ENCODE peak calls at places on chromosomes 3 and 15, in eight cellular contexts. One of them, this sample, is unnamed.
A peak's percentile ranks its signal among the peaks of the same experiment; 100 is the strongest.

GRCh38 chr3:48502728-48503168 is 1.2 kb downstream of the SHISA5 start:
- DNase-seq in posterior vena cava: no peak
- DNase-seq in ecto neural progenitor cell: no peak
- DNase-seq in mesenchymal stem cell: no peak
- DNase-seq in posterior cingulate gyrus: peak; percentile 87
- DNase-seq in T follicular helper cell: no peak
- DNase-seq in heart right ventricle: peak; percentile 35
- DNase-seq in left ventricle myocardium superior: peak; percentile 68
- DNase-seq in this sample: no peak

GRCh38 chr3:4850928-4851265 is 128.3 kb upstream of the BHLHE40 start:
- DNase-seq in posterior cingulate gyrus: no peak
- DNase-seq in T follicular helper cell: no peak
- DNase-seq in ecto neural progenitor cell: no peak
- DNase-seq in posterior vena cava: no peak
- DNase-seq in heart right ventricle: no peak
- DNase-seq in left ventricle myocardium superior: no peak
- DNase-seq in mesenchymal stem cell: no peak
- DNase-seq in this sample: peak; percentile 39

GRCh38 chr15:55197719-55198118 is 978 bp upstream of the RSL24D1 start:
- DNase-seq in posterior cingulate gyrus: no peak
- DNase-seq in T follicular helper cell: no peak
- DNase-seq in mesenchymal stem cell: no peak
- DNase-seq in left ventricle myocardium superior: no peak
- DNase-seq in posterior vena cava: no peak
- DNase-seq in ecto neural progenitor cell: no peak
- DNase-seq in heart right ventricle: no peak
- DNase-seq in this sample: no peak

GRCh38 chr3:42473083-42473932 is 29.1 kb upstream of the VIPR1 start:
- DNase-seq in posterior vena cava: no peak
- DNase-seq in posterior cingulate gyrus: peak; percentile 85
- DNase-seq in T follicular helper cell: no peak
- DNase-seq in ecto neural progenitor cell: no peak
- DNase-seq in heart right ventricle: no peak
- DNase-seq in left ventricle myocardium superior: peak; percentile 39
- DNase-seq in mesenchymal stem cell: peak; percentile 87
- DNase-seq in this sample: no peak

GRCh38 chr3:69411331-69411730 is 25.4 kb upstream of the FRMD4B start:
- DNase-seq in heart right ventricle: no peak
- DNase-seq in posterior vena cava: no peak
- DNase-seq in mesenchymal stem cell: no peak
- DNase-seq in posterior cingulate gyrus: no peak
- DNase-seq in left ventricle myocardium superior: no peak
- DNase-seq in T follicular helper cell: no peak
- DNase-seq in ecto neural progenitor cell: no peak
- DNase-seq in this sample: no peak

GRCh38 chr3:71258116-71258515 is 325.4 kb downstream of the FOXP1 start:
- DNase-seq in posterior vena cava: no peak
- DNase-seq in heart right ventricle: no peak
- DNase-seq in posterior cingulate gyrus: no peak
- DNase-seq in left ventricle myocardium superior: no peak
- DNase-seq in T follicular helper cell: no peak
- DNase-seq in mesenchymal stem cell: peak; percentile 26
- DNase-seq in ecto neural progenitor cell: no peak
- DNase-seq in this sample: no peak

GRCh38 chr3:27485853-27486252 is 1.7 kb upstream of the SLC4A7 start:
- DNase-seq in heart right ventricle: no peak
- DNase-seq in ecto neural progenitor cell: no peak
- DNase-seq in left ventricle myocardium superior: no peak
- DNase-seq in posterior cingulate gyrus: no peak
- DNase-seq in T follicular helper cell: no peak
- DNase-seq in posterior vena cava: no peak
- DNase-seq in mesenchymal stem cell: no peak
- DNase-seq in this sample: no peak

GRCh38 chr3:154184582-154184981 is 63.4 kb downstream of the ARHGEF26 start:
- DNase-seq in T follicular helper cell: no peak
- DNase-seq in posterior vena cava: no peak
- DNase-seq in posterior cingulate gyrus: no peak
- DNase-seq in mesenchymal stem cell: no peak
- DNase-seq in left ventricle myocardium superior: no peak
- DNase-seq in heart right ventricle: no peak
- DNase-seq in ecto neural progenitor cell: no peak
- DNase-seq in this sample: no peak

GRCh38 chr3:177832862-177833261 is 635.6 kb upstream of the TBL1XR1 start:
- DNase-seq in T follicular helper cell: no peak
- DNase-seq in left ventricle myocardium superior: no peak
- DNase-seq in mesenchymal stem cell: no peak
- DNase-seq in posterior cingulate gyrus: no peak
- DNase-seq in heart right ventricle: no peak
- DNase-seq in ecto neural progenitor cell: no peak
- DNase-seq in posterior vena cava: no peak
- DNase-seq in this sample: no peak

GRCh38 chr3:128496602-128497304 is 3.8 kb upstream of the GATA2 start:
- DNase-seq in posterior cingulate gyrus: peak; percentile 68
- DNase-seq in left ventricle myocardium superior: peak; percentile 46
- DNase-seq in heart right ventricle: no peak
- DNase-seq in posterior vena cava: no peak
- DNase-seq in ecto neural progenitor cell: peak; percentile 71
- DNase-seq in mesenchymal stem cell: peak; percentile 49
- DNase-seq in T follicular helper cell: no peak
- DNase-seq in this sample: no peak

GRCh38 chr15:65309882-65310418 is 5.5 kb downstream of the RNU5B-1 start:
- DNase-seq in mesenchymal stem cell: peak; percentile 82
- DNase-seq in heart right ventricle: no peak
- DNase-seq in posterior cingulate gyrus: peak; percentile 59
- DNase-seq in posterior vena cava: no peak
- DNase-seq in ecto neural progenitor cell: no peak
- DNase-seq in T follicular helper cell: no peak
- DNase-seq in left ventricle myocardium superior: no peak
- DNase-seq in this sample: no peak

GRCh38 chr3:143119009-143119914 is at the start of gene CHST2:
- DNase-seq in posterior cingulate gyrus: peak; percentile 96
- DNase-seq in mesenchymal stem cell: peak; percentile 85
- DNase-seq in posterior vena cava: peak; percentile 86
- DNase-seq in T follicular helper cell: peak; percentile 41
- DNase-seq in ecto neural progenitor cell: peak; percentile 87
- DNase-seq in heart right ventricle: peak; percentile 58
- DNase-seq in left ventricle myocardium superior: peak; percentile 83
- DNase-seq in this sample: peak; percentile 64

GRCh38 chr3:39147711-39148115 is 5.7 kb downstream of the CSRNP1 start:
- DNase-seq in mesenchymal stem cell: no peak
- DNase-seq in heart right ventricle: peak; percentile 63
- DNase-seq in ecto neural progenitor cell: no peak
- DNase-seq in T follicular helper cell: no peak
- DNase-seq in posterior cingulate gyrus: no peak
- DNase-seq in posterior vena cava: no peak
- DNase-seq in left ventricle myocardium superior: no peak
- DNase-seq in this sample: peak; percentile 69

GRCh38 chr15:100022426-100022825 is 289.2 kb upstream of the LYSMD4 start:
- DNase-seq in posterior cingulate gyrus: no peak
- DNase-seq in mesenchymal stem cell: no peak
- DNase-seq in left ventricle myocardium superior: no peak
- DNase-seq in ecto neural progenitor cell: no peak
- DNase-seq in T follicular helper cell: no peak
- DNase-seq in heart right ventricle: no peak
- DNase-seq in posterior vena cava: no peak
- DNase-seq in this sample: no peak

GRCh38 chr3:136247436-136247835 is 2.7 kb upstream of the PCCB start:
- DNase-seq in heart right ventricle: no peak
- DNase-seq in ecto neural progenitor cell: no peak
- DNase-seq in T follicular helper cell: no peak
- DNase-seq in posterior vena cava: no peak
- DNase-seq in left ventricle myocardium superior: no peak
- DNase-seq in mesenchymal stem cell: no peak
- DNase-seq in posterior cingulate gyrus: no peak
- DNase-seq in this sample: no peak

GRCh38 chr15:98321916-98322315 is 326.4 kb upstream of the IGF1R start:
- DNase-seq in heart right ventricle: no peak
- DNase-seq in ecto neural progenitor cell: no peak
- DNase-seq in T follicular helper cell: no peak
- DNase-seq in posterior cingulate gyrus: no peak
- DNase-seq in mesenchymal stem cell: no peak
- DNase-seq in posterior vena cava: no peak
- DNase-seq in left ventricle myocardium superior: no peak
- DNase-seq in this sample: no peak

GRCh38 chr3:52536112-52536368 is 365 bp upstream of the UQCC5 start:
- DNase-seq in T follicular helper cell: no peak
- DNase-seq in ecto neural progenitor cell: no peak
- DNase-seq in posterior vena cava: no peak
- DNase-seq in heart right ventricle: no peak
- DNase-seq in mesenchymal stem cell: no peak
- DNase-seq in posterior cingulate gyrus: no peak
- DNase-seq in left ventricle myocardium superior: no peak
- DNase-seq in this sample: no peak

GRCh38 chr3:79367066-79367465 is 400.7 kb downstream of the ROBO1 start:
- DNase-seq in left ventricle myocardium superior: no peak
- DNase-seq in T follicular helper cell: no peak
- DNase-seq in mesenchymal stem cell: peak; percentile 67
- DNase-seq in posterior cingulate gyrus: no peak
- DNase-seq in ecto neural progenitor cell: no peak
- DNase-seq in heart right ventricle: no peak
- DNase-seq in posterior vena cava: no peak
- DNase-seq in this sample: no peak

GRCh38 chr3:180749796-180750195 is 70.5 kb upstream of the CCDC39 start:
- DNase-seq in ecto neural progenitor cell: no peak
- DNase-seq in posterior cingulate gyrus: no peak
- DNase-seq in left ventricle myocardium superior: no peak
- DNase-seq in heart right ventricle: no peak
- DNase-seq in posterior vena cava: no peak
- DNase-seq in T follicular helper cell: no peak
- DNase-seq in mesenchymal stem cell: no peak
- DNase-seq in this sample: no peak

GRCh38 chr15:45200799-45201556 is 13.2 kb upstream of the SHF start:
- DNase-seq in mesenchymal stem cell: peak; percentile 85
- DNase-seq in posterior vena cava: peak; percentile 95
- DNase-seq in posterior cingulate gyrus: peak; percentile 98
- DNase-seq in T follicular helper cell: peak; percentile 49
- DNase-seq in ecto neural progenitor cell: peak; percentile 92
- DNase-seq in left ventricle myocardium superior: peak; percentile 85
- DNase-seq in heart right ventricle: peak; percentile 89
- DNase-seq in this sample: peak; percentile 80

GRCh38 chr15:74635228-74635627 is 19.6 kb downstream of the CLK3 start:
- DNase-seq in posterior cingulate gyrus: peak; percentile 95
- DNase-seq in mesenchymal stem cell: peak; percentile 69
- DNase-seq in ecto neural progenitor cell: peak; percentile 70
- DNase-seq in posterior vena cava: peak; percentile 86
- DNase-seq in T follicular helper cell: peak; percentile 59
- DNase-seq in left ventricle myocardium superior: peak; percentile 71
- DNase-seq in heart right ventricle: no peak
- DNase-seq in this sample: peak; percentile 81